ENCODE peak calls at places on chromosome 14, in four cellular contexts. F, I, K and W are unnamed samples.

GRCh38 chr14:95499354-95499750 is 17.1 kb downstream of the SYNE3 start:
- DNase-seq in F (no peak), I (no peak), K (no peak), W (no peak)

GRCh38 chr14:30333934-30334333 is 225.0 kb upstream of the G2E3 start:
- DNase-seq in F (no peak), I (no peak), K (no peak), W (no peak)

GRCh38 chr14:100539319-100539645 is 47.9 kb downstream of the BEGAIN start:
- DNase-seq in F (no peak), I (no peak), K (no peak), W (no peak)

GRCh38 chr14:96754162-96754844 is 42.9 kb upstream of the VRK1 start:
- DNase-seq in F (peak; percentile 78), I (no peak), K (no peak), W (peak; percentile 41)

GRCh38 chr14:57692671-57693070 is 173.2 kb downstream of the SLC35F4 start:
- DNase-seq in F (peak; percentile 43), I (peak; percentile 69), K (peak; percentile 21), W (peak; percentile 46)

GRCh38 chr14:71626281-71626835 is 305.9 kb upstream of the RGS6 start:
- DNase-seq in F (no peak), I (no peak), K (no peak), W (no peak)

GRCh38 chr14:52873694-52874093 is 77.2 kb downstream of the FERMT2 start:
- DNase-seq in F (no peak), I (peak; percentile 43), K (no peak), W (peak; percentile 51)

GRCh38 chr14:68952544-68953535 is 26.3 kb downstream of the ACTN1 start:
- DNase-seq in F (peak; percentile 86), I (peak; percentile 44), K (no peak), W (peak; percentile 96)

GRCh38 chr14:101102875-101103274 is 199.4 kb upstream of the RTL1 start:
- DNase-seq in F (no peak), I (no peak), K (no peak), W (peak; percentile 55)

GRCh38 chr14:54398028-54398368 is 1.2 kb downstream of the CDKN3 start:
- DNase-seq in F (no peak), I (no peak), K (no peak), W (no peak)

GRCh38 chr14:49950275-49951250 is 57.7 kb downstream of the ARF6 start:
- DNase-seq in F (peak; percentile 33), I (no peak), K (peak; percentile 17), W (no peak)

GRCh38 chr14:69711471-69712216 is 55.3 kb upstream of the SRSF5 start:
- DNase-seq in F (no peak), I (no peak), K (no peak), W (no peak)

GRCh38 chr14:21262410-21262809 is 6.8 kb downstream of the HNRNPC start:
- DNase-seq in F (no peak), I (no peak), K (no peak), W (no peak)

GRCh38 chr14:93003945-93004698 is 81.2 kb downstream of the CHGA start:
- DNase-seq in F (no peak), I (no peak), K (no peak), W (no peak)

GRCh38 chr14:96925422-96925821 is 128.2 kb downstream of the VRK1 start:
- DNase-seq in F (no peak), I (no peak), K (no peak), W (no peak)

GRCh38 chr14:103686831-103687485 is 28.3 kb downstream of the XRCC3 start:
- DNase-seq in F (no peak), I (no peak), K (no peak), W (no peak)